ENCODE peak calls at places on chromosome 2, in eight cellular contexts. P is T-helper 22 cell, H is globus pallidus, L is foreskin fibroblast, J is AG04450, D is H1, C is cortex of kidney, Z is epithelial cell of esophagus. Q is an unnamed sample.

GRCh38 chr2:86592547-86593230 is 29.4 kb upstream of the CHMP3 start:
- DNase-seq in H (no peak), C (no peak), P (no peak), Z (no peak), J (no peak), D (no peak), L (peak; percentile 10), Q (no peak)

GRCh38 chr2:25899404-25899925 is 21.2 kb upstream of the ASXL2 start:
- DNase-seq in C (no peak), D (no peak), H (no peak), Z (peak; percentile 81), P (no peak), L (no peak), J (no peak), Q (no peak)

GRCh38 chr2:121903037-121903689 is 147.7 kb downstream of the TSN start:
- DNase-seq in L (no peak), J (no peak), P (no peak), C (no peak), D (no peak), H (no peak), Z (no peak), Q (peak; percentile 68)

GRCh38 chr2:45010706-45011036 is 1.4 kb upstream of the SIX2 start:
- DNase-seq in D (no peak), J (no peak), P (no peak), L (no peak), H (no peak), C (no peak), Z (no peak), Q (no peak)

GRCh38 chr2:33459745-33460144 is 16.7 kb upstream of the RASGRP3 start:
- DNase-seq in Z (no peak), P (no peak), J (no peak), D (no peak), L (no peak), H (no peak), C (no peak), Q (no peak)

GRCh38 chr2:145010635-145011034 is 490.7 kb upstream of the ZEB2 start:
- DNase-seq in J (no peak), Z (no peak), L (no peak), P (no peak), H (no peak), D (no peak), C (no peak), Q (no peak)

GRCh38 chr2:238326801-238327365 is 6.6 kb downstream of the TRAF3IP1 start:
- DNase-seq in P (no peak), D (no peak), Z (no peak), L (peak; percentile 61), C (no peak), J (no peak), H (no peak), Q (no peak)

GRCh38 chr2:201366166-201366565 is 9.0 kb upstream of the FLACC1 start:
- DNase-seq in L (no peak), C (no peak), Z (no peak), P (no peak), J (no peak), D (no peak), H (no peak), Q (no peak)

GRCh38 chr2:231663458-231664290 is 44.7 kb upstream of the PTMA start:
- DNase-seq in D (peak; percentile 57), C (no peak), H (no peak), Z (no peak), P (no peak), L (no peak), J (no peak), Q (peak; percentile 20)

GRCh38 chr2:2698182-2699116 is 367.4 kb upstream of the MYT1L start:
- DNase-seq in H (no peak), L (no peak), J (no peak), D (no peak), Z (peak; percentile 6), P (no peak), C (no peak), Q (peak; percentile 16)

GRCh38 chr2:44051948-44052347 is 56.2 kb upstream of the LRPPRC start:
- DNase-seq in J (no peak), P (no peak), D (no peak), L (no peak), Z (no peak), H (no peak), C (no peak), Q (no peak)

GRCh38 chr2:146867472-146867986 is 977.3 kb upstream of the ACVR2A start:
- DNase-seq in P (no peak), C (no peak), D (no peak), L (no peak), J (no peak), Z (no peak), H (no peak), Q (no peak)

GRCh38 chr2:219676586-219676985 is 49.2 kb downstream of the SLC4A3 start:
- DNase-seq in P (no peak), Z (no peak), C (no peak), D (no peak), L (no peak), J (no peak), H (no peak), Q (no peak)

GRCh38 chr2:156021326-156022040 is 311.0 kb downstream of the NR4A2 start:
- DNase-seq in P (no peak), L (no peak), C (no peak), Z (peak; percentile 75), J (no peak), D (no peak), H (no peak), Q (peak; percentile 38)

GRCh38 chr2:186523781-186524180 is 37.7 kb downstream of the ZC3H15 start:
- DNase-seq in J (no peak), L (no peak), C (no peak), H (no peak), P (no peak), D (no peak), Z (no peak), Q (no peak)

GRCh38 chr2:68365087-68365486 is at the start of gene PLEK:
- DNase-seq in J (no peak), P (no peak), C (no peak), D (no peak), H (peak; percentile 60), Z (no peak), L (no peak), Q (no peak)

Q was measured in DMS53.